ENCODE peak calls at places on chromosomes 5 and 9, in eight cellular contexts. One of them, this sample, is unnamed.

GRCh38 chr5:137016783-137017324 is 482.3 kb downstream of the SPOCK1 start:
- DNase-seq in A549: peak; percentile 7
- DNase-seq in IMR-90: no peak
- DNase-seq in GM12892: no peak
- DNase-seq in esophagus squamous epithelium: no peak
- DNase-seq in adrenal gland: no peak
- DNase-seq in erythroblast: no peak
- DNase-seq in ovary: no peak
- DNase-seq in this sample: no peak

GRCh38 chr9:70137577-70137976 is 93.9 kb downstream of the MAMDC2 start:
- DNase-seq in A549: no peak
- DNase-seq in IMR-90: no peak
- DNase-seq in GM12892: no peak
- DNase-seq in esophagus squamous epithelium: no peak
- DNase-seq in adrenal gland: no peak
- DNase-seq in erythroblast: no peak
- DNase-seq in ovary: no peak
- DNase-seq in this sample: no peak

GRCh38 chr5:120388016-120388781 is 75.9 kb upstream of the PRR16 start:
- DNase-seq in A549: no peak
- DNase-seq in IMR-90: peak; percentile 95
- DNase-seq in GM12892: no peak
- DNase-seq in esophagus squamous epithelium: no peak
- DNase-seq in adrenal gland: no peak
- DNase-seq in erythroblast: no peak
- DNase-seq in ovary: no peak
- DNase-seq in this sample: no peak

GRCh38 chr9:78782858-78783257 is 485.9 kb downstream of the PSAT1 start:
- DNase-seq in A549: no peak
- DNase-seq in IMR-90: peak; percentile 34
- DNase-seq in GM12892: no peak
- DNase-seq in esophagus squamous epithelium: no peak
- DNase-seq in adrenal gland: no peak
- DNase-seq in erythroblast: no peak
- DNase-seq in ovary: no peak
- DNase-seq in this sample: no peak

GRCh38 chr9:113581865-113582697 is 118.6 kb downstream of the RGS3 start:
- DNase-seq in A549: no peak
- DNase-seq in IMR-90: peak; percentile 84
- DNase-seq in GM12892: peak; percentile 86
- DNase-seq in esophagus squamous epithelium: peak; percentile 65
- DNase-seq in adrenal gland: peak; percentile 93
- DNase-seq in erythroblast: peak; percentile 84
- DNase-seq in ovary: peak; percentile 83
- DNase-seq in this sample: peak; percentile 53

GRCh38 chr5:44048268-44048984 is 340.8 kb downstream of the FGF10 start:
- DNase-seq in A549: no peak
- DNase-seq in IMR-90: no peak
- DNase-seq in GM12892: no peak
- DNase-seq in esophagus squamous epithelium: no peak
- DNase-seq in adrenal gland: no peak
- DNase-seq in erythroblast: no peak
- DNase-seq in ovary: no peak
- DNase-seq in this sample: no peak

GRCh38 chr5:40652441-40653220 is 27.1 kb upstream of the PTGER4 start:
- DNase-seq in A549: no peak
- DNase-seq in IMR-90: no peak
- DNase-seq in GM12892: no peak
- DNase-seq in esophagus squamous epithelium: no peak
- DNase-seq in adrenal gland: no peak
- DNase-seq in erythroblast: no peak
- DNase-seq in ovary: no peak
- DNase-seq in this sample: no peak

GRCh38 chr9:19517202-19517942 is 108.6 kb downstream of the ACER2 start:
- DNase-seq in A549: no peak
- DNase-seq in IMR-90: no peak
- DNase-seq in GM12892: no peak
- DNase-seq in esophagus squamous epithelium: no peak
- DNase-seq in adrenal gland: no peak
- DNase-seq in erythroblast: peak; percentile 17
- DNase-seq in ovary: no peak
- DNase-seq in this sample: no peak

GRCh38 chr9:4167040-4167671 is 132.7 kb downstream of the GLIS3 start:
- DNase-seq in A549: peak; percentile 51
- DNase-seq in IMR-90: peak; percentile 88
- DNase-seq in GM12892: no peak
- DNase-seq in esophagus squamous epithelium: no peak
- DNase-seq in adrenal gland: no peak
- DNase-seq in erythroblast: no peak
- DNase-seq in ovary: no peak
- DNase-seq in this sample: no peak

GRCh38 chr5:168734657-168735344 is 155.6 kb upstream of the PANK3 start:
- DNase-seq in A549: no peak
- DNase-seq in IMR-90: peak; percentile 11
- DNase-seq in GM12892: no peak
- DNase-seq in esophagus squamous epithelium: no peak
- DNase-seq in adrenal gland: peak; percentile 38
- DNase-seq in erythroblast: no peak
- DNase-seq in ovary: no peak
- DNase-seq in this sample: peak; percentile 60

GRCh38 chr5:2125901-2126265 is 243.2 kb upstream of the IRX4 start:
- DNase-seq in A549: no peak
- DNase-seq in IMR-90: no peak
- DNase-seq in GM12892: no peak
- DNase-seq in esophagus squamous epithelium: no peak
- DNase-seq in adrenal gland: no peak
- DNase-seq in erythroblast: no peak
- DNase-seq in ovary: no peak
- DNase-seq in this sample: no peak

GRCh38 chr5:177194278-177194677 is 60.7 kb downstream of the NSD1 start:
- DNase-seq in A549: peak; percentile 82
- DNase-seq in IMR-90: peak; percentile 94
- DNase-seq in GM12892: no peak
- DNase-seq in esophagus squamous epithelium: no peak
- DNase-seq in adrenal gland: peak; percentile 67
- DNase-seq in erythroblast: no peak
- DNase-seq in ovary: no peak
- DNase-seq in this sample: no peak

GRCh38 chr5:41240390-41240789 is 27.1 kb upstream of the C6 start:
- DNase-seq in A549: no peak
- DNase-seq in IMR-90: no peak
- DNase-seq in GM12892: no peak
- DNase-seq in esophagus squamous epithelium: no peak
- DNase-seq in adrenal gland: no peak
- DNase-seq in erythroblast: no peak
- DNase-seq in ovary: no peak
- DNase-seq in this sample: no peak

GRCh38 chr9:124139001-124139400 is 118.7 kb upstream of the NEK6 start:
- DNase-seq in A549: no peak
- DNase-seq in IMR-90: peak; percentile 75
- DNase-seq in GM12892: no peak
- DNase-seq in esophagus squamous epithelium: no peak
- DNase-seq in adrenal gland: no peak
- DNase-seq in erythroblast: no peak
- DNase-seq in ovary: no peak
- DNase-seq in this sample: no peak

GRCh38 chr5:127206320-127207113 is 84.1 kb upstream of the MEGF10 start:
- DNase-seq in A549: peak; percentile 80
- DNase-seq in IMR-90: peak; percentile 77
- DNase-seq in GM12892: no peak
- DNase-seq in esophagus squamous epithelium: no peak
- DNase-seq in adrenal gland: no peak
- DNase-seq in erythroblast: no peak
- DNase-seq in ovary: no peak
- DNase-seq in this sample: no peak

GRCh38 chr5:172854451-172854871 is 20.4 kb downstream of the ERGIC1 start:
- DNase-seq in A549: no peak
- DNase-seq in IMR-90: peak; percentile 63
- DNase-seq in GM12892: no peak
- DNase-seq in esophagus squamous epithelium: no peak
- DNase-seq in adrenal gland: no peak
- DNase-seq in erythroblast: no peak
- DNase-seq in ovary: peak; percentile 59
- DNase-seq in this sample: peak; percentile 62

GRCh38 chr9:16705121-16705604 is 165.3 kb downstream of the BNC2 start:
- DNase-seq in A549: peak; percentile 99
- DNase-seq in IMR-90: peak; percentile 97
- DNase-seq in GM12892: no peak
- DNase-seq in esophagus squamous epithelium: no peak
- DNase-seq in adrenal gland: peak; percentile 90
- DNase-seq in erythroblast: no peak
- DNase-seq in ovary: peak; percentile 84
- DNase-seq in this sample: peak; percentile 72

GRCh38 chr5:172798422-172799215 is 27.6 kb upstream of the DUSP1 start:
- DNase-seq in A549: peak; percentile 69
- DNase-seq in IMR-90: peak; percentile 94
- DNase-seq in GM12892: no peak
- DNase-seq in esophagus squamous epithelium: no peak
- DNase-seq in adrenal gland: peak; percentile 68
- DNase-seq in erythroblast: no peak
- DNase-seq in ovary: no peak
- DNase-seq in this sample: no peak

GRCh38 chr9:35661756-35662350 is 3.1 kb downstream of the ARHGEF39 start:
- DNase-seq in A549: no peak
- DNase-seq in IMR-90: no peak
- DNase-seq in GM12892: no peak
- DNase-seq in esophagus squamous epithelium: no peak
- DNase-seq in adrenal gland: no peak
- DNase-seq in erythroblast: no peak
- DNase-seq in ovary: no peak
- DNase-seq in this sample: no peak
- TF ChIP-seq POLR2A in A549: no peak
- TF ChIP-seq POLR2A in IMR-90: no peak
- TF ChIP-seq POLR2A in GM12892: no peak
- TF ChIP-seq POLR2A in esophagus squamous epithelium: no peak
- TF ChIP-seq POLR2A in adrenal gland: no peak
- TF ChIP-seq POLR2A in erythroblast: no peak
- TF ChIP-seq POLR2A in ovary: no peak
- TF ChIP-seq POLR2A in this sample: no peak

DNA sequence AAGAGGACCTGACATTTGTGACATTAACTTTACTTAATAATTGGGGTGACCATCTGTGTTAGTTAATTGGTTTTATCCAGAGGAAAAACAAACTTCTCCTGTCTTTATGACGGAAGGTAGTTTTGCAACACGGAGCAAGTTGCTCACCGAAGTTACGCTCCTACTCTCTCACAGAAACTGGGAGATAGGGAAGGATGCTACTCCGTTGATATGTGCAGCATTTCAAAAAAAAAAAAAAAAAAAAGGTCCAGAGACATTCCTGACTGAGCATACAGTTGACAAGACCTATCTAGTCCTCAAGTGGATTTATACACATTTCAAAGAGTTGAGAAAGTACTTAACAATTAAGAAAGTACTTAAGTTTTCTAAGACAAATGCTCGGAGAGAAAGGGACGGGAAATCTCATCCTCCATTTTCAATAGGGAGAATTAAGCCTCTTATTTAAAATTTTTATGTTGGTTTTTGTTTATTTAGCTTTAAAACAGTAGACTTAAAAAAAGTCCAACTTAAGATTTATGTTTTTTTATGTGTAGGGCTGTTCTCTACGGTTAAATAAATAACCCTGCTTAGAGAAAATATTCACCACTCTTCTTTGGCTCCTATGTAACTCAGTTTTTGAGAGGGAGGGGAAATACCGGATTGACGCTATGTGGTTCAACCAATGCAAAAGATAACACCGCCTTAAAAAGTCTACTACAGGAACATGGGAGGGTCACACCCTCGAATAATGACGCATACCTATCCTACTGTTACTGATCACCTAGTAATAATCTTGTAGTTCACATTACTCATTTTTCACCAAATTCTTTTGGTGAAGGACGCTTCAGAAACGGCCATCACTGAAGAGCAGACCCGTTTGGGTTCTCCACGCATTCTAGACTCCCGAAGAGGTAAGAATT is at the start of gene FER:
- DNase-seq in A549: peak; percentile 78
- DNase-seq in IMR-90: peak; percentile 79
- DNase-seq in GM12892: no peak
- DNase-seq in esophagus squamous epithelium: no peak
- DNase-seq in adrenal gland: peak; percentile 32
- DNase-seq in erythroblast: peak; percentile 84
- DNase-seq in ovary: no peak
- DNase-seq in this sample: peak; percentile 36
- TF ChIP-seq POLR2A in A549: no peak
- TF ChIP-seq POLR2A in IMR-90: no peak
- TF ChIP-seq POLR2A in GM12892: peak; percentile 75
- TF ChIP-seq POLR2A in esophagus squamous epithelium: peak; percentile 37
- TF ChIP-seq POLR2A in adrenal gland: no peak
- TF ChIP-seq POLR2A in erythroblast: no peak
- TF ChIP-seq POLR2A in ovary: no peak
- TF ChIP-seq POLR2A in this sample: peak; percentile 46

DNA sequence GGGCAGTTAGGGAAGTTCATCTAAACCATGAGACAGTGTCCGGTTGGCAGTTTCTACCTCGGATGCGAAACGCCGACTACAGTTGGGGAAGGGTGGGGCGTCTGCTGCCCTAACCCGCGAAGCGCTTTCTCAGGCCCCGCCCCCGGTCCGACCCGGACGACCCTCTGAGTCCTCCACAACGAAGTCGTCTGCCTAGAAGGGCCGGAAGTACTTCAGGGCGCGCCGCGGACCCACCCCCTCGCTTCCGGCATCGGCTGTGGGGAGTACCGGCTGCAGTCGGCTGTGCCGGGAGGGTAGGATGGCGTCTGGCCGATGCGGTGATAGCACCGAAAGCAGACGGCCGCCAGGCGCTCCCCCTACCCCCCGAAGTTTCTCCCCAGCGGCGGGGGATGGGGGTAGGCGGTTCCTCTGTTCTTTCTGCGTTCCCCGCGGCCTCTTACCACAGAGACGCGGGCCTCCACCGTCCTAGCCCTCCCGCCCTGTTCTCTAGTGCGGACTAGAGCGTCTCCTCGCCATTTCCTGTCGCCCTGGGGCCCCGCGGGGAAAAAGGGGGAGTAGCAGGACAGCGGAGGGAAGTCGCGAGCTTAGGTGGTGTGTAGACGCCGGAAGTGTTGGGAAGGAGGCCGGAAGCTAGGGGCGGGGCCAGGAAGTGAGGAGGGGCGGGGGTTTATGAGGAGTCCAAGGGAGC is at the start of gene TRIM41:
- DNase-seq in A549: peak; percentile 99
- DNase-seq in IMR-90: peak; percentile 98
- DNase-seq in GM12892: no peak
- DNase-seq in esophagus squamous epithelium: no peak
- DNase-seq in adrenal gland: peak; percentile 97
- DNase-seq in erythroblast: no peak
- DNase-seq in ovary: peak; percentile 99
- DNase-seq in this sample: peak; percentile 95
- TF ChIP-seq POLR2A in A549: peak; percentile 60
- TF ChIP-seq POLR2A in IMR-90: peak; percentile 95
- TF ChIP-seq POLR2A in GM12892: peak; percentile 98
- TF ChIP-seq POLR2A in esophagus squamous epithelium: peak; percentile 87
- TF ChIP-seq POLR2A in adrenal gland: peak; percentile 84
- TF ChIP-seq POLR2A in erythroblast: peak; percentile 98
- TF ChIP-seq POLR2A in ovary: peak; percentile 95
- TF ChIP-seq POLR2A in this sample: peak; percentile 88

GRCh38 chr5:104266161-104266560 is 703.6 kb upstream of the NUDT12 start:
- DNase-seq in A549: no peak
- DNase-seq in IMR-90: no peak
- DNase-seq in GM12892: no peak
- DNase-seq in esophagus squamous epithelium: no peak
- DNase-seq in adrenal gland: no peak
- DNase-seq in erythroblast: no peak
- DNase-seq in ovary: no peak
- DNase-seq in this sample: no peak

GRCh38 chr5:104265531-104266130 is 703.0 kb upstream of the NUDT12 start:
- DNase-seq in A549: no peak
- DNase-seq in IMR-90: no peak
- DNase-seq in GM12892: no peak
- DNase-seq in esophagus squamous epithelium: no peak
- DNase-seq in adrenal gland: no peak
- DNase-seq in erythroblast: no peak
- DNase-seq in ovary: no peak
- DNase-seq in this sample: no peak

GRCh38 chr5:104267282-104268015 is 704.9 kb upstream of the NUDT12 start:
- DNase-seq in A549: no peak
- DNase-seq in IMR-90: no peak
- DNase-seq in GM12892: no peak
- DNase-seq in esophagus squamous epithelium: no peak
- DNase-seq in adrenal gland: no peak
- DNase-seq in erythroblast: no peak
- DNase-seq in ovary: no peak
- DNase-seq in this sample: no peak
- TF ChIP-seq POLR2A in A549: no peak
- TF ChIP-seq POLR2A in IMR-90: no peak
- TF ChIP-seq POLR2A in GM12892: no peak
- TF ChIP-seq POLR2A in esophagus squamous epithelium: no peak
- TF ChIP-seq POLR2A in adrenal gland: no peak
- TF ChIP-seq POLR2A in erythroblast: no peak
- TF ChIP-seq POLR2A in ovary: no peak
- TF ChIP-seq POLR2A in this sample: no peak

This sample was measured in tibial nerve.